ENCODE peak calls at places on chromosomes 16 and 17, in eight cellular contexts. One of them, this sample, is unnamed.

GRCh38 chr17:73030995-73031394 is 61.5 kb downstream of the SLC39A11 start:
- DNase-seq in SHP77: no peak
- DNase-seq in D341Med: no peak
- DNase-seq in HCT116: no peak
- DNase-seq in caudate nucleus: no peak
- DNase-seq in DMS153: no peak
- DNase-seq in HCEC 1CT: no peak
- DNase-seq in activated CD4-positive, CD25-positive, alpha-beta regulatory T cell treated with anti-CD3 and anti-CD28 coated beads, Interleukin-2, amount 50 U/mL, for 72 hours: no peak
- DNase-seq in this sample: no peak

GRCh38 chr16:11968577-11968976 is 3.6 kb downstream of the TNFRSF17 start:
- DNase-seq in caudate nucleus: no peak
- DNase-seq in SHP77: no peak
- DNase-seq in activated CD4-positive, CD25-positive, alpha-beta regulatory T cell treated with anti-CD3 and anti-CD28 coated beads, Interleukin-2, amount 50 U/mL, for 72 hours: no peak
- DNase-seq in HCT116: no peak
- DNase-seq in DMS153: no peak
- DNase-seq in HCEC 1CT: no peak
- DNase-seq in D341Med: no peak
- DNase-seq in this sample: no peak

GRCh38 chr17:72715906-72716572 is 376.4 kb downstream of the SLC39A11 start:
- DNase-seq in D341Med: no peak
- DNase-seq in activated CD4-positive, CD25-positive, alpha-beta regulatory T cell treated with anti-CD3 and anti-CD28 coated beads, Interleukin-2, amount 50 U/mL, for 72 hours: no peak
- DNase-seq in HCT116: peak; percentile 100
- DNase-seq in HCEC 1CT: peak; percentile 93
- DNase-seq in SHP77: no peak
- DNase-seq in DMS153: no peak
- DNase-seq in caudate nucleus: no peak
- DNase-seq in this sample: no peak

GRCh38 chr16:47848481-47849109 is 307.2 kb downstream of the ABCC12 start:
- DNase-seq in activated CD4-positive, CD25-positive, alpha-beta regulatory T cell treated with anti-CD3 and anti-CD28 coated beads, Interleukin-2, amount 50 U/mL, for 72 hours: no peak
- DNase-seq in SHP77: no peak
- DNase-seq in D341Med: no peak
- DNase-seq in HCEC 1CT: no peak
- DNase-seq in HCT116: no peak
- DNase-seq in DMS153: no peak
- DNase-seq in caudate nucleus: no peak
- DNase-seq in this sample: no peak

GRCh38 chr17:42675348-42675983 is 1.3 kb downstream of the PLEKHH3 start:
- DNase-seq in SHP77: peak; percentile 73
- DNase-seq in HCT116: no peak
- DNase-seq in D341Med: peak; percentile 76
- DNase-seq in DMS153: no peak
- DNase-seq in HCEC 1CT: no peak
- DNase-seq in caudate nucleus: no peak
- DNase-seq in activated CD4-positive, CD25-positive, alpha-beta regulatory T cell treated with anti-CD3 and anti-CD28 coated beads, Interleukin-2, amount 50 U/mL, for 72 hours: no peak
- DNase-seq in this sample: no peak

GRCh38 chr16:54627616-54628015 is 303.0 kb upstream of the IRX5 start:
- DNase-seq in DMS153: no peak
- DNase-seq in SHP77: no peak
- DNase-seq in caudate nucleus: no peak
- DNase-seq in D341Med: no peak
- DNase-seq in HCEC 1CT: no peak
- DNase-seq in HCT116: no peak
- DNase-seq in activated CD4-positive, CD25-positive, alpha-beta regulatory T cell treated with anti-CD3 and anti-CD28 coated beads, Interleukin-2, amount 50 U/mL, for 72 hours: no peak
- DNase-seq in this sample: no peak

GRCh38 chr17:76272541-76273434 is 7.6 kb downstream of the UBALD2 start:
- DNase-seq in activated CD4-positive, CD25-positive, alpha-beta regulatory T cell treated with anti-CD3 and anti-CD28 coated beads, Interleukin-2, amount 50 U/mL, for 72 hours: no peak
- DNase-seq in HCT116: no peak
- DNase-seq in D341Med: peak; percentile 55
- DNase-seq in caudate nucleus: no peak
- DNase-seq in HCEC 1CT: no peak
- DNase-seq in SHP77: no peak
- DNase-seq in DMS153: no peak
- DNase-seq in this sample: no peak

GRCh38 chr17:82399601-82400101 is 18.5 kb upstream of the HEXD start:
- DNase-seq in HCT116: no peak
- DNase-seq in HCEC 1CT: no peak
- DNase-seq in SHP77: peak; percentile 23
- DNase-seq in caudate nucleus: no peak
- DNase-seq in DMS153: no peak
- DNase-seq in D341Med: peak; percentile 66
- DNase-seq in activated CD4-positive, CD25-positive, alpha-beta regulatory T cell treated with anti-CD3 and anti-CD28 coated beads, Interleukin-2, amount 50 U/mL, for 72 hours: no peak
- DNase-seq in this sample: no peak

GRCh38 chr17:61411944-61412859 is 12.6 kb downstream of the TBX2 start:
- DNase-seq in activated CD4-positive, CD25-positive, alpha-beta regulatory T cell treated with anti-CD3 and anti-CD28 coated beads, Interleukin-2, amount 50 U/mL, for 72 hours: peak; percentile 85
- DNase-seq in D341Med: peak; percentile 98
- DNase-seq in DMS153: peak; percentile 79
- DNase-seq in SHP77: peak; percentile 56
- DNase-seq in caudate nucleus: peak; percentile 44
- DNase-seq in HCEC 1CT: peak; percentile 79
- DNase-seq in HCT116: peak; percentile 49
- DNase-seq in this sample: peak; percentile 70

GRCh38 chr16:83802135-83802534 is 5.6 kb upstream of the HSBP1 start:
- DNase-seq in activated CD4-positive, CD25-positive, alpha-beta regulatory T cell treated with anti-CD3 and anti-CD28 coated beads, Interleukin-2, amount 50 U/mL, for 72 hours: no peak
- DNase-seq in DMS153: no peak
- DNase-seq in SHP77: no peak
- DNase-seq in caudate nucleus: no peak
- DNase-seq in HCT116: no peak
- DNase-seq in HCEC 1CT: peak; percentile 65
- DNase-seq in D341Med: no peak
- DNase-seq in this sample: no peak

GRCh38 chr17:750431-751037 is 1.5 kb downstream of the GEMIN4 start:
- DNase-seq in D341Med: peak; percentile 44
- DNase-seq in activated CD4-positive, CD25-positive, alpha-beta regulatory T cell treated with anti-CD3 and anti-CD28 coated beads, Interleukin-2, amount 50 U/mL, for 72 hours: no peak
- DNase-seq in DMS153: no peak
- DNase-seq in SHP77: no peak
- DNase-seq in HCT116: no peak
- DNase-seq in HCEC 1CT: peak; percentile 25
- DNase-seq in caudate nucleus: no peak
- DNase-seq in this sample: no peak

GRCh38 chr17:75036643-75037268 is 10.0 kb downstream of the ATP5PD start:
- DNase-seq in activated CD4-positive, CD25-positive, alpha-beta regulatory T cell treated with anti-CD3 and anti-CD28 coated beads, Interleukin-2, amount 50 U/mL, for 72 hours: peak; percentile 48
- DNase-seq in HCT116: peak; percentile 89
- DNase-seq in D341Med: no peak
- DNase-seq in SHP77: peak; percentile 95
- DNase-seq in DMS153: peak; percentile 70
- DNase-seq in caudate nucleus: no peak
- DNase-seq in HCEC 1CT: peak; percentile 13
- DNase-seq in this sample: peak; percentile 98

GRCh38 chr16:30697264-30698138 is 1.5 kb upstream of the SRCAP start:
- DNase-seq in SHP77: no peak
- DNase-seq in D341Med: peak; percentile 93
- DNase-seq in HCT116: no peak
- DNase-seq in activated CD4-positive, CD25-positive, alpha-beta regulatory T cell treated with anti-CD3 and anti-CD28 coated beads, Interleukin-2, amount 50 U/mL, for 72 hours: no peak
- DNase-seq in DMS153: peak; percentile 34
- DNase-seq in HCEC 1CT: peak; percentile 97
- DNase-seq in caudate nucleus: no peak
- DNase-seq in this sample: no peak

GRCh38 chr16:26316683-26317464 is 625.1 kb downstream of the HS3ST4 start:
- DNase-seq in activated CD4-positive, CD25-positive, alpha-beta regulatory T cell treated with anti-CD3 and anti-CD28 coated beads, Interleukin-2, amount 50 U/mL, for 72 hours: no peak
- DNase-seq in caudate nucleus: no peak
- DNase-seq in HCEC 1CT: no peak
- DNase-seq in DMS153: no peak
- DNase-seq in HCT116: no peak
- DNase-seq in SHP77: no peak
- DNase-seq in D341Med: no peak
- DNase-seq in this sample: no peak

GRCh38 chr16:57871457-57871856 is 69.2 kb upstream of the KIFC3 start:
- DNase-seq in HCT116: no peak
- DNase-seq in DMS153: no peak
- DNase-seq in activated CD4-positive, CD25-positive, alpha-beta regulatory T cell treated with anti-CD3 and anti-CD28 coated beads, Interleukin-2, amount 50 U/mL, for 72 hours: no peak
- DNase-seq in SHP77: no peak
- DNase-seq in D341Med: no peak
- DNase-seq in caudate nucleus: no peak
- DNase-seq in HCEC 1CT: peak; percentile 86
- DNase-seq in this sample: no peak